ENCODE peak calls at places on chromosomes 4 and X, in ten cellular contexts. Q is pancreas, W is upper lobe of right lung, H is HCT116, R is cardiac muscle cell, L is GM23338, D is tibial nerve, G is astrocyte, T is heart right ventricle, Y is adrenal gland. V is an unnamed sample.

GRCh38 chrX:73785493-73785892 is 222.5 kb downstream of the CHIC1 start:
- DNase-seq in G (no peak), Y (no peak), R (no peak), H (no peak), L (peak; percentile 30), D (no peak), W (no peak), T (no peak), Q (no peak), V (no peak)

GRCh38 chr4:101356928-101357327 is 9.6 kb upstream of the PPP3CA start:
- DNase-seq in H (peak; percentile 73), W (no peak), R (peak; percentile 87), G (peak; percentile 100), T (no peak), L (no peak), Y (peak; percentile 63), D (no peak), Q (no peak), V (no peak)

GRCh38 chr4:7782783-7783182 is 156.9 kb downstream of the AFAP1 start:
- DNase-seq in G (peak; percentile 19), Y (no peak), L (no peak), R (no peak), W (no peak), T (no peak), H (no peak), Q (no peak), D (no peak), V (no peak)

GRCh38 chr4:122224348-122224747 is 72.2 kb downstream of the BLTP1 start:
- DNase-seq in D (no peak), Q (no peak), W (no peak), R (peak; percentile 21), T (peak; percentile 5), L (peak; percentile 40), G (no peak), H (no peak), Y (no peak), V (no peak)

GRCh38 chr4:87985097-87985886 is 9.8 kb downstream of the SPP1 start:
- DNase-seq in H (peak; percentile 58), D (no peak), R (peak; percentile 31), Q (peak; percentile 59), Y (peak; percentile 86), L (peak; percentile 80), T (peak; percentile 55), W (peak; percentile 64), G (peak; percentile 29), V (peak; percentile 64)

GRCh38 chr4:151670843-151671242 is 90.0 kb downstream of the GATB start:
- DNase-seq in G (no peak), D (no peak), H (no peak), L (no peak), T (no peak), W (no peak), Q (no peak), R (no peak), Y (no peak), V (no peak)

GRCh38 chr4:144280688-144281087 is 140.2 kb upstream of the GYPA start:
- DNase-seq in Q (no peak), L (no peak), D (no peak), Y (no peak), R (no peak), W (no peak), G (no peak), T (no peak), H (no peak), V (no peak)

GRCh38 chrX:94178145-94178790 is 504.3 kb downstream of the FAM133A start:
- DNase-seq in Q (no peak), W (no peak), G (no peak), Y (no peak), H (no peak), R (no peak), T (no peak), D (no peak), L (no peak), V (no peak)

GRCh38 chr4:62548108-62548524 is 1348.0 kb downstream of the ADGRL3 start:
- DNase-seq in L (peak; percentile 77), D (no peak), H (no peak), T (peak; percentile 49), G (no peak), W (no peak), Q (no peak), Y (no peak), R (peak; percentile 40), V (no peak)

GRCh38 chr4:133450813-133451212 is 301.7 kb downstream of the PCDH10 start:
- DNase-seq in W (no peak), D (no peak), H (no peak), G (no peak), L (no peak), T (no peak), R (no peak), Q (no peak), Y (no peak), V (peak; percentile 41)

GRCh38 chrX:105698386-105698785 is 124.0 kb upstream of the NRK start:
- DNase-seq in L (no peak), Q (no peak), T (no peak), W (no peak), D (no peak), G (no peak), H (no peak), Y (no peak), R (no peak), V (no peak)

GRCh38 chr4:123986268-123986798 is 589.7 kb downstream of the SPRY1 start:
- DNase-seq in T (peak; percentile 74), L (no peak), Y (peak; percentile 32), Q (no peak), R (peak; percentile 95), D (peak; percentile 30), H (no peak), G (peak; percentile 97), W (no peak), V (no peak)

GRCh38 chr4:123990310-123990709 is 593.7 kb downstream of the SPRY1 start:
- DNase-seq in W (no peak), T (no peak), R (no peak), Q (no peak), Y (no peak), D (no peak), H (no peak), G (no peak), L (no peak), V (no peak)

GRCh38 chr4:123984881-123985280 is 588.3 kb downstream of the SPRY1 start:
- DNase-seq in T (peak; percentile 40), D (no peak), Y (no peak), H (no peak), R (no peak), G (no peak), W (no peak), L (no peak), Q (no peak), V (peak; percentile 31)

GRCh38 chr4:123987408-123987807 is 590.8 kb downstream of the SPRY1 start:
- DNase-seq in R (peak; percentile 19), Q (no peak), W (no peak), D (no peak), H (no peak), Y (no peak), T (no peak), G (no peak), L (no peak), V (no peak)
- H3K27ac ChIP-seq in R (no peak overlapping the region), Q (no peak overlapping the region), W (peak overlapping the region; percentile 59), D (no peak overlapping the region), H (no peak overlapping the region), Y (no peak overlapping the region), T (peak overlapping the region; percentile 32), G (peak overlapping the region; percentile 88), L (no peak overlapping the region), V (no peak overlapping the region)

GRCh38 chrX:12954981-12955380 is 19.9 kb upstream of the TMSB4X start:
- DNase-seq in G (no peak), Q (no peak), D (no peak), Y (no peak), L (no peak), H (no peak), R (no peak), W (no peak), T (no peak), V (no peak)
- H3K4me1 ChIP-seq in G (peaks cover 22% of the 10 kb centered on the region), Q (no peaks in the 10 kb centered on the region), D (peaks cover 12% of the 10 kb centered on the region), Y (peaks cover 23% of the 10 kb centered on the region), L (no peaks in the 10 kb centered on the region), H (peaks cover 18% of the 10 kb centered on the region), R (no peaks in the 10 kb centered on the region), W (peaks cover 16% of the 10 kb centered on the region), T (peaks cover 28% of the 10 kb centered on the region), V (peaks cover 10% of the 10 kb centered on the region)

DNA sequence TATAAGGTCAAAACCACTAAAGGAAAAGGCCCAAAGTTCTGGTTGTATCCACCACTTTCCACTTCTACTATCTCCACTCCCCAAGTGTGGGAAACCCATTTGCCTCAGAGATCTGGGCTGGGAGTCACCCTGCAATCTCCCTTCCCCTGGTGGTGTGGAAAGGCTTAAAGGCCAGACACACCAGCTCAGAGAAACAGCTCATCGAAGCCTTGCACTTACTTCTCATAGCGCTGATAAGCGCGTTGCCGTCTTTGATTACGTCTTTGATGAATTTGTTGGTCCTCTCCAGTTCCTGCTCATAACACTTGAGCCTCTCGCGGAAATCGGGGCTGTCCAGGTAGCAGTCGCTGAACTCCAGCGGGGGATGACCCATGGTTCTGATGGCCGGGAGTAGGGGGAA is 647 bp downstream of the OPHN1 start:
- DNase-seq in R (no peak), W (no peak), Y (peak; percentile 9), H (no peak), T (no peak), G (peak; percentile 33), Q (no peak), L (no peak), D (no peak), V (no peak)
- TF ChIP-seq CTCF in R (no peak), W (no peak), Y (no peak), H (no peak), T (no peak), G (no peak), Q (no peak), L (no peak), D (no peak), V (no peak)

GRCh38 chrX:13000311-13000811 is 25.5 kb downstream of the TMSB4X start:
- DNase-seq in H (no peak), L (no peak), D (no peak), Y (peak; percentile 23), T (no peak), R (no peak), Q (no peak), W (no peak), G (no peak), V (no peak)

GRCh38 chrX:12996934-12997435 is 22.1 kb downstream of the TMSB4X start:
- DNase-seq in Y (no peak), Q (no peak), T (no peak), W (no peak), D (no peak), R (no peak), G (no peak), H (no peak), L (no peak), V (no peak)

GRCh38 chrX:13001097-13001496 is 26.2 kb downstream of the TMSB4X start:
- DNase-seq in W (no peak), R (no peak), Y (no peak), T (no peak), H (no peak), G (no peak), L (no peak), Q (no peak), D (no peak), V (no peak)

GRCh38 chrX:12997898-12998687 is 23.2 kb downstream of the TMSB4X start:
- DNase-seq in D (no peak), L (no peak), T (no peak), W (no peak), Q (no peak), R (no peak), Y (no peak), G (no peak), H (no peak), V (no peak)

DNA sequence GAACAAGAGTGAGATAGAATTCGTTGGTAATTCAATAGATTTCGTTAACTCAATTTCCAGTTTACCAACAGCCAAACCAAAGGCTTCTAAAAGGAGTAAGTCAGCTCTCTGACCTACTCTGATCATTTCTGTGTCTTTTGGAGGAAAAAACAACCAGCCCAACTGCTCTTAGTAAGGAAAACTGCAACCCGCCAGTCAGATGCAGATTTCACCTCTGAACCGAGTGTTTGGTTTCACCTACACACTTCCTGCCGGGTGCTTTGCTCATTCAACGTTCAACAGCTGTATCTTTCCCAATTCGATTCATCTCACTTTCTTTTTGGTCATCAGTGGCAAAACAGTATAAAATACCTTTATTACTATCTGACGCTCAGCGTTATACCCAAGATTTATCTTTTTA is 24.5 kb downstream of the TMSB4X start:
- DNase-seq in D (no peak), G (no peak), L (peak; percentile 28), Q (no peak), T (no peak), R (no peak), W (no peak), H (no peak), Y (no peak), V (no peak)
- H3K27ac ChIP-seq in D (no peak overlapping the region), G (no peak overlapping the region), L (peak overlapping the region; percentile 63), Q (no peak overlapping the region), T (peak overlapping the region; percentile 39), R (no peak overlapping the region), W (peak overlapping the region; percentile 77), H (no peak overlapping the region), Y (no peak overlapping the region), V (peak overlapping the region; percentile 80)